ENCODE peak calls at places on chromosome 7, in seven cellular contexts. P is activated naive CD8-positive, alpha-beta T cell treated with anti-CD3 and anti-CD28 coated beads, Interleukin-2, amount 10 ng/mL, durations not matched to agents 7 days and 5 days; W is hypothalamus; Y is DMS79 treated with DMSO at 0.1 percent for 48 hours; D is breast epithelium; O is NCI-H524; H is lung microvascular endothelial cell. V is an unnamed sample.

GRCh38 chr7:152902054-152902453 is 142.5 kb downstream of the ACTR3B start:
- DNase-seq in P (no peak), W (no peak), Y (no peak), D (no peak), O (no peak), H (no peak), V (peak)

GRCh38 chr7:133820584-133820983 is 306.6 kb upstream of the LRGUK start:
- DNase-seq in P (no peak), W (no peak), Y (no peak), D (no peak), O (no peak), H (peak), V (no peak)

GRCh38 chr7:26954929-26955328 is 90.5 kb upstream of the SKAP2 start:
- DNase-seq in P (no peak), W (no peak), Y (no peak), D (no peak), O (no peak), H (no peak), V (no peak)

GRCh38 chr7:129376076-129376777 is 58.0 kb upstream of the STRIP2 start:
- DNase-seq in P (no peak), W (no peak), Y (peak), D (no peak), O (no peak), H (peak), V (peak)

GRCh38 chr7:274262-274661 is 15.7 kb upstream of the FOXL3 start:
- DNase-seq in P (no peak), W (no peak), Y (no peak), D (no peak), O (no peak), H (no peak), V (no peak)

GRCh38 chr7:74206589-74207120 is 3.2 kb upstream of the LAT2 start:
- DNase-seq in P (peak), W (peak), Y (peak), D (peak), O (peak), H (peak), V (peak)

GRCh38 chr7:117381357-117381756 is 45.9 kb downstream of the ASZ1 start:
- DNase-seq in P (no peak), W (no peak), Y (no peak), D (no peak), O (no peak), H (no peak), V (no peak)

GRCh38 chr7:140714331-140715040 is 18.0 kb downstream of the NDUFB2 start:
- DNase-seq in P (no peak), W (no peak), Y (no peak), D (no peak), O (no peak), H (no peak), V (no peak)

GRCh38 chr7:3009086-3009485 is 34.6 kb downstream of the CARD11 start:
- DNase-seq in P (no peak), W (no peak), Y (no peak), D (peak), O (no peak), H (no peak), V (no peak)

GRCh38 chr7:128171342-128171918 is 69.6 kb upstream of the LEP start:
- DNase-seq in P (no peak), W (no peak), Y (no peak), D (no peak), O (no peak), H (no peak), V (no peak)

GRCh38 chr7:72017756-72018155 is 394.4 kb downstream of the CALN1 start:
- DNase-seq in P (no peak), W (no peak), Y (no peak), D (no peak), O (no peak), H (no peak), V (no peak)

GRCh38 chr7:304574-305409 is 14.8 kb downstream of the FOXL3 start:
- DNase-seq in P (no peak), W (no peak), Y (no peak), D (no peak), O (no peak), H (no peak), V (no peak)

GRCh38 chr7:118195837-118196474 is 12.0 kb downstream of the LSM8 start:
- DNase-seq in P (no peak), W (no peak), Y (peak), D (no peak), O (peak), H (peak), V (peak)

GRCh38 chr7:101537205-101537604 is 91.9 kb downstream of the MYL10 start:
- DNase-seq in P (no peak), W (no peak), Y (no peak), D (no peak), O (no peak), H (no peak), V (no peak)

GRCh38 chr7:137968890-137969289 is 33.0 kb downstream of the CREB3L2 start:
- DNase-seq in P (no peak), W (no peak), Y (no peak), D (no peak), O (no peak), H (no peak), V (no peak)

GRCh38 chr7:138951953-138952352 is 29.2 kb downstream of the KIAA1549 start:
- DNase-seq in P (no peak), W (no peak), Y (no peak), D (no peak), O (no peak), H (no peak), V (no peak)

GRCh38 chr7:4751398-4751947 is 23.9 kb upstream of the AP5Z1 start:
- DNase-seq in P (no peak), W (peak), Y (no peak), D (no peak), O (no peak), H (no peak), V (no peak)

GRCh38 chr7:44994877-44995554 is 5.0 kb upstream of the CCM2 start:
- DNase-seq in P (no peak), W (no peak), Y (no peak), D (no peak), O (no peak), H (peak), V (peak)

GRCh38 chr7:134832367-134832766 is 52.9 kb downstream of the CALD1 start:
- DNase-seq in P (no peak), W (no peak), Y (no peak), D (no peak), O (no peak), H (peak), V (no peak)

GRCh38 chr7:135923700-135924261 is 53.4 kb downstream of the MTPN start:
- DNase-seq in P (no peak), W (no peak), Y (peak), D (no peak), O (no peak), H (peak), V (no peak)

GRCh38 chr7:84509522-84509921 is 314.9 kb upstream of the SEMA3A start:
- DNase-seq in P (no peak), W (no peak), Y (no peak), D (no peak), O (no peak), H (no peak), V (no peak)

GRCh38 chr7:107128217-107128616 is 40.6 kb upstream of the HBP1 start:
- DNase-seq in P (no peak), W (no peak), Y (no peak), D (no peak), O (no peak), H (no peak), V (no peak)

GRCh38 chr7:100764841-100765240 is 31.4 kb downstream of the ZAN start:
- DNase-seq in P (no peak), W (no peak), Y (no peak), D (no peak), O (no peak), H (no peak), V (no peak)

GRCh38 chr7:100584677-100585510 is 1.0 kb downstream of the LRCH4 start:
- DNase-seq in P (peak), W (no peak), Y (peak), D (peak), O (no peak), H (peak), V (no peak)

GRCh38 chr7:96187735-96188622 is 133.9 kb downstream of the SLC25A13 start:
- DNase-seq in P (no peak), W (no peak), Y (no peak), D (no peak), O (no peak), H (no peak), V (no peak)

GRCh38 chr7:44077681-44078091 is 4.6 kb downstream of the POLM start:
- DNase-seq in P (no peak), W (no peak), Y (no peak), D (no peak), O (no peak), H (no peak), V (no peak)

GRCh38 chr7:637826-638225 is 88.7 kb upstream of the DNAAF5 start:
- DNase-seq in P (no peak), W (no peak), Y (no peak), D (no peak), O (no peak), H (no peak), V (no peak)

GRCh38 chr7:123748171-123748733 is 551 bp downstream of the WASL start:
- DNase-seq in P (no peak), W (peak), Y (no peak), D (no peak), O (no peak), H (peak), V (peak)

GRCh38 chr7:38311329-38311937 is 38.0 kb upstream of the TARP start:
- DNase-seq in P (no peak), W (peak), Y (no peak), D (no peak), O (peak), H (no peak), V (peak)

GRCh38 chr7:16905300-16906044 is 23.7 kb upstream of the AGR3 start:
- DNase-seq in P (no peak), W (no peak), Y (no peak), D (no peak), O (no peak), H (peak), V (no peak)

GRCh38 chr7:108078156-108078781 is 51.9 kb downstream of the LAMB4 start:
- DNase-seq in P (no peak), W (no peak), Y (no peak), D (no peak), O (no peak), H (peak), V (no peak)

GRCh38 chr7:157678503-157678902 is 341.7 kb downstream of the DNAJB6 start:
- DNase-seq in P (no peak), W (no peak), Y (no peak), D (no peak), O (no peak), H (no peak), V (no peak)

GRCh38 chr7:79359827-79360226 is 93.6 kb downstream of the MAGI2 start:
- DNase-seq in P (no peak), W (no peak), Y (no peak), D (no peak), O (no peak), H (no peak), V (no peak)

GRCh38 chr7:29569648-29570047 is 6.0 kb downstream of the PRR15 start:
- DNase-seq in P (no peak), W (no peak), Y (no peak), D (no peak), O (no peak), H (no peak), V (peak)